ENCODE peak calls at places on chromosomes 1 and 21, in six cellular contexts. One of them, this sample, is unnamed.
A peak's percentile ranks its signal among the peaks of the same experiment; 100 is the strongest.

GRCh38 chr21:32519945-32520884 is 65.1 kb downstream of the TCP10L start:
- DNase-seq in uterus: no peak
- DNase-seq in testis: no peak
- DNase-seq in right atrium auricular region: no peak
- DNase-seq in CD8-positive, alpha-beta T cell: no peak
- DNase-seq in mucosa of descending colon: no peak
- DNase-seq in this sample: no peak

GRCh38 chr1:97827887-97828286 is 92.9 kb downstream of the DPYD start:
- DNase-seq in right atrium auricular region: no peak
- DNase-seq in uterus: no peak
- DNase-seq in mucosa of descending colon: no peak
- DNase-seq in testis: no peak
- DNase-seq in CD8-positive, alpha-beta T cell: no peak
- DNase-seq in this sample: no peak

GRCh38 chr1:214446772-214447556 is 104.4 kb downstream of the PTPN14 start:
- DNase-seq in uterus: no peak
- DNase-seq in testis: no peak
- DNase-seq in mucosa of descending colon: no peak
- DNase-seq in right atrium auricular region: no peak
- DNase-seq in CD8-positive, alpha-beta T cell: no peak
- DNase-seq in this sample: peak; percentile 95

GRCh38 chr1:218760601-218761570 is 412.8 kb upstream of the LYPLAL1 start:
- DNase-seq in CD8-positive, alpha-beta T cell: no peak
- DNase-seq in right atrium auricular region: no peak
- DNase-seq in testis: no peak
- DNase-seq in uterus: no peak
- DNase-seq in mucosa of descending colon: no peak
- DNase-seq in this sample: no peak

GRCh38 chr21:38819719-38820147 is 14.0 kb downstream of the ETS2 start:
- DNase-seq in CD8-positive, alpha-beta T cell: no peak
- DNase-seq in mucosa of descending colon: no peak
- DNase-seq in right atrium auricular region: no peak
- DNase-seq in testis: no peak
- DNase-seq in uterus: no peak
- DNase-seq in this sample: no peak

GRCh38 chr1:67031848-67032247 is 22.1 kb downstream of the SLC35D1 start:
- DNase-seq in right atrium auricular region: no peak
- DNase-seq in mucosa of descending colon: no peak
- DNase-seq in CD8-positive, alpha-beta T cell: no peak
- DNase-seq in testis: no peak
- DNase-seq in uterus: no peak
- DNase-seq in this sample: no peak

GRCh38 chr1:160901768-160902167 is 16.8 kb upstream of the ITLN1 start:
- DNase-seq in testis: no peak
- DNase-seq in right atrium auricular region: no peak
- DNase-seq in uterus: no peak
- DNase-seq in mucosa of descending colon: no peak
- DNase-seq in CD8-positive, alpha-beta T cell: no peak
- DNase-seq in this sample: no peak

GRCh38 chr1:234722904-234723588 is 113.1 kb upstream of the IRF2BP2 start:
- DNase-seq in testis: peak; percentile 67
- DNase-seq in uterus: peak; percentile 78
- DNase-seq in mucosa of descending colon: peak; percentile 75
- DNase-seq in CD8-positive, alpha-beta T cell: peak; percentile 61
- DNase-seq in right atrium auricular region: peak; percentile 91
- DNase-seq in this sample: peak; percentile 97

GRCh38 chr1:23396380-23396779 is 26.7 kb upstream of the ZNF436 start:
- DNase-seq in mucosa of descending colon: no peak
- DNase-seq in testis: no peak
- DNase-seq in right atrium auricular region: no peak
- DNase-seq in uterus: no peak
- DNase-seq in CD8-positive, alpha-beta T cell: no peak
- DNase-seq in this sample: no peak

GRCh38 chr1:67647814-67648358 is 37.1 kb upstream of the GADD45A start:
- DNase-seq in CD8-positive, alpha-beta T cell: no peak
- DNase-seq in right atrium auricular region: no peak
- DNase-seq in uterus: no peak
- DNase-seq in mucosa of descending colon: no peak
- DNase-seq in testis: no peak
- DNase-seq in this sample: no peak

GRCh38 chr1:160675641-160676410 is 29.0 kb upstream of the SLAMF1 start:
- DNase-seq in uterus: peak; percentile 17
- DNase-seq in testis: peak; percentile 81
- DNase-seq in CD8-positive, alpha-beta T cell: peak; percentile 85
- DNase-seq in mucosa of descending colon: peak; percentile 83
- DNase-seq in right atrium auricular region: peak; percentile 73
- DNase-seq in this sample: peak; percentile 37

GRCh38 chr21:16773206-16773605 is 739.6 kb upstream of the CXADR start:
- DNase-seq in testis: no peak
- DNase-seq in right atrium auricular region: no peak
- DNase-seq in CD8-positive, alpha-beta T cell: no peak
- DNase-seq in mucosa of descending colon: no peak
- DNase-seq in uterus: no peak
- DNase-seq in this sample: no peak

GRCh38 chr1:179809506-179810366 is 66.6 kb downstream of the FAM163A start:
- DNase-seq in CD8-positive, alpha-beta T cell: peak; percentile 77
- DNase-seq in mucosa of descending colon: no peak
- DNase-seq in uterus: peak; percentile 49
- DNase-seq in right atrium auricular region: no peak
- DNase-seq in testis: peak; percentile 76
- DNase-seq in this sample: peak; percentile 75

GRCh38 chr21:15122241-15122640 is 57.4 kb upstream of the NRIP1 start:
- DNase-seq in testis: no peak
- DNase-seq in uterus: no peak
- DNase-seq in CD8-positive, alpha-beta T cell: no peak
- DNase-seq in mucosa of descending colon: no peak
- DNase-seq in right atrium auricular region: no peak
- DNase-seq in this sample: peak; percentile 3

GRCh38 chr1:236400061-236400638 is 6.1 kb downstream of the EDARADD start:
- DNase-seq in mucosa of descending colon: no peak
- DNase-seq in testis: no peak
- DNase-seq in right atrium auricular region: peak; percentile 28
- DNase-seq in CD8-positive, alpha-beta T cell: no peak
- DNase-seq in uterus: no peak
- DNase-seq in this sample: no peak

GRCh38 chr21:45021428-45022347 is 52.7 kb upstream of the ADARB1 start:
- DNase-seq in mucosa of descending colon: peak; percentile 36
- DNase-seq in right atrium auricular region: no peak
- DNase-seq in CD8-positive, alpha-beta T cell: no peak
- DNase-seq in uterus: no peak
- DNase-seq in testis: no peak
- DNase-seq in this sample: no peak

GRCh38 chr21:43210454-43211084 is 41.8 kb downstream of the CRYAA start:
- DNase-seq in uterus: peak; percentile 4
- DNase-seq in testis: peak; percentile 8
- DNase-seq in right atrium auricular region: no peak
- DNase-seq in CD8-positive, alpha-beta T cell: peak; percentile 27
- DNase-seq in mucosa of descending colon: peak; percentile 42
- DNase-seq in this sample: no peak

GRCh38 chr1:116772648-116773045 is 18.4 kb downstream of the CD2 start:
- DNase-seq in CD8-positive, alpha-beta T cell: no peak
- DNase-seq in mucosa of descending colon: no peak
- DNase-seq in testis: no peak
- DNase-seq in uterus: no peak
- DNase-seq in right atrium auricular region: no peak
- DNase-seq in this sample: peak; percentile 47

GRCh38 chr1:193448682-193449461 is 262.5 kb upstream of the B3GALT2 start:
- DNase-seq in mucosa of descending colon: no peak
- DNase-seq in right atrium auricular region: no peak
- DNase-seq in uterus: no peak
- DNase-seq in testis: no peak
- DNase-seq in CD8-positive, alpha-beta T cell: no peak
- DNase-seq in this sample: no peak

GRCh38 chr1:155003766-155004351 is 1.3 kb downstream of the ZBTB7B start:
- DNase-seq in right atrium auricular region: peak; percentile 79
- DNase-seq in testis: peak; percentile 73
- DNase-seq in uterus: peak; percentile 74
- DNase-seq in CD8-positive, alpha-beta T cell: no peak
- DNase-seq in mucosa of descending colon: peak; percentile 88
- DNase-seq in this sample: peak; percentile 43

GRCh38 chr1:62523860-62524259 is 73.5 kb upstream of the ANGPTL3 start:
- DNase-seq in testis: no peak
- DNase-seq in right atrium auricular region: no peak
- DNase-seq in uterus: no peak
- DNase-seq in mucosa of descending colon: no peak
- DNase-seq in CD8-positive, alpha-beta T cell: no peak
- DNase-seq in this sample: no peak

GRCh38 chr1:236864211-236864610 is 69.1 kb downstream of the MTR start:
- DNase-seq in uterus: no peak
- DNase-seq in CD8-positive, alpha-beta T cell: no peak
- DNase-seq in mucosa of descending colon: no peak
- DNase-seq in right atrium auricular region: no peak
- DNase-seq in testis: no peak
- DNase-seq in this sample: no peak

GRCh38 chr1:211511947-211512346 is 20.0 kb upstream of the RD3 start:
- DNase-seq in right atrium auricular region: no peak
- DNase-seq in mucosa of descending colon: no peak
- DNase-seq in testis: no peak
- DNase-seq in CD8-positive, alpha-beta T cell: no peak
- DNase-seq in uterus: no peak
- DNase-seq in this sample: peak; percentile 66

GRCh38 chr1:235483090-235483489 is 21.2 kb downstream of the B3GALNT2 start:
- DNase-seq in CD8-positive, alpha-beta T cell: no peak
- DNase-seq in right atrium auricular region: no peak
- DNase-seq in mucosa of descending colon: no peak
- DNase-seq in uterus: no peak
- DNase-seq in testis: no peak
- DNase-seq in this sample: no peak

GRCh38 chr21:45432575-45433255 is 27.8 kb downstream of the COL18A1 start:
- DNase-seq in CD8-positive, alpha-beta T cell: no peak
- DNase-seq in uterus: no peak
- DNase-seq in mucosa of descending colon: no peak
- DNase-seq in testis: peak; percentile 66
- DNase-seq in right atrium auricular region: no peak
- DNase-seq in this sample: peak; percentile 69

GRCh38 chr1:109823543-109824348 is 60.0 kb upstream of the EPS8L3 start:
- DNase-seq in uterus: peak; percentile 53
- DNase-seq in mucosa of descending colon: peak; percentile 68
- DNase-seq in CD8-positive, alpha-beta T cell: no peak
- DNase-seq in testis: peak; percentile 47
- DNase-seq in right atrium auricular region: peak; percentile 76
- DNase-seq in this sample: peak; percentile 78

GRCh38 chr1:195530961-195531360 is 1077.3 kb downstream of the KCNT2 start:
- DNase-seq in testis: no peak
- DNase-seq in mucosa of descending colon: no peak
- DNase-seq in uterus: no peak
- DNase-seq in right atrium auricular region: no peak
- DNase-seq in CD8-positive, alpha-beta T cell: no peak
- DNase-seq in this sample: peak; percentile 11

DNA sequence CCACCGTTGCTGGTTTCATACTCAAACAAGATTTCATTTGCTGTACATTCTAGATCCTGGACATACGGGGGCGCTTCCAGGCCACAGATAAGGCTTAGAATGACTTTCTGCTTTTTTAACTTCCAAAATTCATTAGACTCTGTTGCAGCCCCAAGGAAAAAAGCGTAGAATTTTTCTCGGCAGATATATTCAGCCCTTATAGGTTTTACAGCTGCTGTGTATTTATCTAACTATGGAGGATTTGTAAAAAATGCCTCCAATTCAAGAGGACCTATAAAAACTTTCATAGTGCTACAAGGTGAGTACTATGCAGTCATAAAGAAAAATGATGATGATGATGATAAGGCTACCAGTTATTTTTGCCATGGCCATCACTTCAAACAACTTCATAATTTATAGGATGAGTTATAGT is 51.6 kb downstream of the SLC30A10 start:
- DNase-seq in right atrium auricular region: no peak
- DNase-seq in testis: no peak
- DNase-seq in uterus: no peak
- DNase-seq in CD8-positive, alpha-beta T cell: no peak
- DNase-seq in mucosa of descending colon: no peak
- DNase-seq in this sample: no peak
- TF ChIP-seq CTCF in right atrium auricular region: no peak
- TF ChIP-seq CTCF in testis: no peak
- TF ChIP-seq CTCF in uterus: no peak
- TF ChIP-seq CTCF in CD8-positive, alpha-beta T cell: no peak
- TF ChIP-seq CTCF in mucosa of descending colon: no peak
- TF ChIP-seq CTCF in this sample: no peak

GRCh38 chr1:90726716-90727480 is 9.8 kb upstream of the BARHL2 start:
- DNase-seq in uterus: no peak
- DNase-seq in CD8-positive, alpha-beta T cell: no peak
- DNase-seq in testis: no peak
- DNase-seq in mucosa of descending colon: no peak
- DNase-seq in right atrium auricular region: no peak
- DNase-seq in this sample: no peak
- H3K4me3 ChIP-seq in uterus: no peak overlapping the region
- H3K4me3 ChIP-seq in CD8-positive, alpha-beta T cell: no peak overlapping the region
- H3K4me3 ChIP-seq in testis: no peak overlapping the region
- H3K4me3 ChIP-seq in mucosa of descending colon: no peak overlapping the region
- H3K4me3 ChIP-seq in right atrium auricular region: no peak overlapping the region
- H3K4me3 ChIP-seq in this sample: no peak overlapping the region

GRCh38 chr1:7752512-7753417 is 18.3 kb upstream of the VAMP3 start:
- DNase-seq in CD8-positive, alpha-beta T cell: peak; percentile 59
- DNase-seq in mucosa of descending colon: no peak
- DNase-seq in testis: peak; percentile 84
- DNase-seq in right atrium auricular region: peak; percentile 73
- DNase-seq in uterus: peak; percentile 60
- DNase-seq in this sample: peak; percentile 68

GRCh38 chr1:7751174-7751573 is 19.9 kb upstream of the VAMP3 start:
- DNase-seq in uterus: no peak
- DNase-seq in right atrium auricular region: no peak
- DNase-seq in testis: no peak
- DNase-seq in CD8-positive, alpha-beta T cell: no peak
- DNase-seq in mucosa of descending colon: no peak
- DNase-seq in this sample: no peak

GRCh38 chr1:7755448-7755847 is 15.6 kb upstream of the VAMP3 start:
- DNase-seq in testis: no peak
- DNase-seq in mucosa of descending colon: no peak
- DNase-seq in CD8-positive, alpha-beta T cell: no peak
- DNase-seq in right atrium auricular region: no peak
- DNase-seq in uterus: no peak
- DNase-seq in this sample: peak; percentile 10

GRCh38 chr1:7749126-7749525 is 22.0 kb upstream of the VAMP3 start:
- DNase-seq in right atrium auricular region: no peak
- DNase-seq in CD8-positive, alpha-beta T cell: no peak
- DNase-seq in mucosa of descending colon: no peak
- DNase-seq in uterus: no peak
- DNase-seq in testis: no peak
- DNase-seq in this sample: no peak

DNA sequence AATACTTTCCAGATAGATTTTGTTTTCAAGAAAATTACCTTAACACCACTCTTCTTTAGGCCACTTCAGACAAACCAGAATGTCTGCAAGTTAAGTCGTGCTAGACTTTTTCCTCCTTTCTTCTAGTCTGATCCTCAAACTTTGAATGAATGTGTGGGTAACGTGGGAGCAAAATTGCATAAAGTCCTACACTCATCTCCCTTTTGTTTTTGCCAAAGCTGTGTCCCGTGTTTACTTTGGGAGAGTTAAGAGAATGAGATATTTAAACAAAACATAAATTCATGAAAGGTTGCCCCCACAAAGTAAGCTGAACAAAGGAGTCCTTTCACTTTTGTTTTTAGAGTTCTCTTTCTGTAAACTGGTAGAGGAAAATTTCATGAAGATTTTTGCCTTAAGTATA is 16.9 kb upstream of the VAMP3 start:
- DNase-seq in mucosa of descending colon: no peak
- DNase-seq in uterus: no peak
- DNase-seq in CD8-positive, alpha-beta T cell: no peak
- DNase-seq in right atrium auricular region: no peak
- DNase-seq in testis: no peak
- DNase-seq in this sample: no peak
- TF ChIP-seq CTCF in mucosa of descending colon: no peak
- TF ChIP-seq CTCF in uterus: no peak
- TF ChIP-seq CTCF in CD8-positive, alpha-beta T cell: no peak
- TF ChIP-seq CTCF in right atrium auricular region: no peak
- TF ChIP-seq CTCF in testis: no peak
- TF ChIP-seq CTCF in this sample: no peak

GRCh38 chr1:33258788-33259274 is 2.5 kb downstream of the ZNF362 start:
- DNase-seq in CD8-positive, alpha-beta T cell: no peak
- DNase-seq in right atrium auricular region: no peak
- DNase-seq in testis: no peak
- DNase-seq in uterus: no peak
- DNase-seq in mucosa of descending colon: no peak
- DNase-seq in this sample: no peak
- H3K4me3 ChIP-seq in CD8-positive, alpha-beta T cell: no peak overlapping the region
- H3K4me3 ChIP-seq in right atrium auricular region: no peak overlapping the region
- H3K4me3 ChIP-seq in testis: no peak overlapping the region
- H3K4me3 ChIP-seq in uterus: no peak overlapping the region
- H3K4me3 ChIP-seq in mucosa of descending colon: no peak overlapping the region
- H3K4me3 ChIP-seq in this sample: no peak overlapping the region